ENCODE peak calls at places on chromosomes 2 and 18, in six cellular contexts. T is SJSA1, R is cardiac fibroblast, U is substantia nigra, D is epithelial cell of esophagus, L is NCI-H1092. G is an unnamed sample.
A peak's percentile ranks its signal among the peaks of the same experiment; 100 is the strongest.

GRCh38 chr2:226803410-226803809 is 3.8 kb upstream of the IRS1 start:
- DNase-seq in T (no peak), L (no peak), D (no peak), U (no peak), R (no peak), G (no peak)

GRCh38 chr2:74778381-74779371 is 55.3 kb upstream of the HK2 start:
- DNase-seq in L (peak; percentile 50), R (peak; percentile 62), T (no peak), D (peak; percentile 36), U (no peak), G (peak; percentile 63)

GRCh38 chr2:135743860-135744259 is 2.2 kb downstream of the UBXN4 start:
- DNase-seq in U (no peak), R (no peak), T (peak; percentile 10), L (no peak), D (no peak), G (peak; percentile 28)

GRCh38 chr18:72652990-72653593 is 109.0 kb upstream of the CBLN2 start:
- DNase-seq in D (peak; percentile 58), L (peak; percentile 58), T (no peak), R (peak; percentile 6), U (no peak), G (peak; percentile 10)

GRCh38 chr2:39107156-39107555 is 13.7 kb downstream of the SOS1 start:
- DNase-seq in T (no peak), R (no peak), L (no peak), U (no peak), D (no peak), G (peak; percentile 39)

GRCh38 chr2:98445167-98445522 is 487 bp downstream of the INPP4A start:
- DNase-seq in T (no peak), R (peak; percentile 28), U (no peak), D (peak; percentile 19), L (no peak), G (peak; percentile 49)

GRCh38 chr18:13241893-13242175 is 23.3 kb downstream of the LDLRAD4 start:
- DNase-seq in T (no peak), L (no peak), U (no peak), D (no peak), R (no peak), G (no peak)

GRCh38 chr2:19614066-19614465 is 255.6 kb upstream of the OSR1 start:
- DNase-seq in T (no peak), D (no peak), L (no peak), R (no peak), U (no peak), G (no peak)

GRCh38 chr2:47310801-47311560 is 92.0 kb upstream of the MSH2 start:
- DNase-seq in D (peak; percentile 19), R (no peak), L (no peak), U (peak; percentile 78), T (peak; percentile 48), G (no peak)

GRCh38 chr2:41152318-41152717 is 700.4 kb upstream of the SLC8A1 start:
- DNase-seq in L (no peak), U (no peak), T (no peak), R (no peak), D (no peak), G (no peak)

GRCh38 chr18:47898696-47899095 is 31.8 kb downstream of the SMAD2 start:
- DNase-seq in R (peak; percentile 32), D (no peak), U (no peak), T (no peak), L (no peak), G (no peak)

GRCh38 chr2:134386321-134386720 is 132.4 kb downstream of the MGAT5 start:
- DNase-seq in U (no peak), L (no peak), R (no peak), T (no peak), D (no peak), G (no peak)

GRCh38 chr2:74552914-74553811 is 579 bp downstream of the LOXL3 start:
- DNase-seq in L (no peak), D (no peak), U (no peak), T (no peak), R (peak; percentile 32), G (no peak)

GRCh38 chr2:38747007-38747424 is 4.1 kb downstream of the SRSF7 start:
- DNase-seq in U (no peak), L (no peak), D (no peak), R (no peak), T (no peak), G (no peak)

GRCh38 chr2:23459032-23459431 is 74.1 kb downstream of the KLHL29 start:
- DNase-seq in D (no peak), T (no peak), L (no peak), U (no peak), R (no peak), G (no peak)

GRCh38 chr2:198283149-198283548 is 478.8 kb downstream of the PLCL1 start:
- DNase-seq in D (no peak), U (no peak), L (no peak), T (no peak), R (peak; percentile 30), G (no peak)

GRCh38 chr2:58032016-58032750 is 14.4 kb upstream of the VRK2 start:
- DNase-seq in T (peak; percentile 21), D (no peak), R (no peak), L (no peak), U (no peak), G (peak; percentile 51)

GRCh38 chr2:104502904-104503303 is 351.0 kb upstream of the POU3F3 start:
- DNase-seq in L (no peak), T (no peak), R (no peak), U (peak; percentile 39), D (no peak), G (no peak)

GRCh38 chr2:102895386-102895785 is 133.6 kb downstream of the TMEM182 start:
- DNase-seq in L (no peak), T (no peak), R (no peak), D (no peak), U (no peak), G (no peak)

GRCh38 chr2:144357623-144358400 is 162.1 kb downstream of the ZEB2 start:
- DNase-seq in D (peak; percentile 96), T (peak; percentile 94), U (no peak), R (peak; percentile 95), L (no peak), G (peak; percentile 99)

GRCh38 chr2:24821433-24821891 is 28.2 kb downstream of the CENPO start:
- DNase-seq in L (no peak), D (no peak), R (no peak), T (no peak), U (no peak), G (no peak)

GRCh38 chr2:168767258-168767657 is 35.2 kb upstream of the NOSTRIN start:
- DNase-seq in D (peak; percentile 37), R (no peak), L (no peak), T (no peak), U (no peak), G (no peak)